ENCODE peak calls at places on chromosomes 11 and 22, in seven cellular contexts. B, T, P, J, I, U and D are unnamed samples.

GRCh38 chr11:123776160-123776559 is 21.8 kb upstream of the OR6X1 start:
- DNase-seq in I (no peak), J (no peak), B (no peak), U (no peak), P (no peak), T (no peak), D (no peak)

GRCh38 chr11:99773646-99774045 is 752.9 kb downstream of the CNTN5 start:
- DNase-seq in T (peak), B (no peak), J (peak), P (no peak), I (no peak), U (peak), D (no peak)

GRCh38 chr11:60263434-60263833 is 17.0 kb upstream of the MS4A4A start:
- DNase-seq in P (no peak), U (no peak), T (no peak), B (no peak), J (no peak), I (no peak), D (no peak)

GRCh38 chr11:45939836-45940235 is 17.4 kb downstream of the LARGE2 start:
- DNase-seq in J (no peak), P (no peak), I (no peak), T (no peak), B (no peak), U (no peak), D (no peak)

GRCh38 chr11:120883404-120884135 is 140.3 kb upstream of the TBCEL start:
- DNase-seq in U (no peak), P (no peak), T (peak), J (peak), I (peak), B (peak), D (no peak)

GRCh38 chr11:34487430-34487829 is 26.2 kb downstream of the ELF5 start:
- DNase-seq in I (no peak), T (no peak), P (no peak), J (no peak), U (no peak), B (no peak), D (no peak)

GRCh38 chr22:23219317-23219716 is 39.0 kb downstream of the BCR start:
- DNase-seq in J (no peak), P (no peak), U (no peak), T (no peak), B (no peak), I (no peak), D (no peak)

GRCh38 chr11:102555091-102555490 is 24.5 kb upstream of the MMP7 start:
- DNase-seq in U (no peak), B (no peak), J (no peak), T (no peak), I (no peak), P (no peak), D (no peak)

GRCh38 chr11:108788565-108789199 is 123.8 kb downstream of the DDX10 start:
- DNase-seq in P (no peak), I (no peak), B (peak), U (peak), T (peak), J (no peak), D (peak)

GRCh38 chr11:84871116-84871515 is 756.0 kb downstream of the DLG2 start:
- DNase-seq in I (no peak), P (no peak), B (no peak), J (no peak), T (no peak), U (no peak), D (no peak)

GRCh38 chr11:66752148-66752547 is 23.1 kb upstream of the SPTBN2 start:
- DNase-seq in U (no peak), P (no peak), J (no peak), I (no peak), B (no peak), T (no peak), D (no peak)

GRCh38 chr22:22408731-22409696 is 99.5 kb downstream of the ZNF280B start:
- DNase-seq in J (peak), B (no peak), I (no peak), P (no peak), T (peak), U (peak), D (peak)

GRCh38 chr11:129333873-129334272 is 41.8 kb upstream of the BARX2 start:
- DNase-seq in P (no peak), U (no peak), J (no peak), B (no peak), I (no peak), T (no peak), D (no peak)

GRCh38 chr11:74822187-74822586 is 73.5 kb downstream of the RNF169 start:
- DNase-seq in P (no peak), J (no peak), B (peak), T (peak), U (no peak), I (no peak), D (no peak)

GRCh38 chr22:20243545-20244249 is 24.4 kb downstream of the RTN4R start:
- DNase-seq in P (peak), T (peak), U (peak), J (peak), I (peak), B (peak), D (peak)

GRCh38 chr22:39932166-39932565 is 28.0 kb upstream of the TMA7B start:
- DNase-seq in J (no peak), T (no peak), P (no peak), B (no peak), I (no peak), U (no peak), D (no peak)

GRCh38 chr22:31212783-31213626 is 907 bp downstream of the LIMK2 start:
- DNase-seq in B (no peak), J (no peak), I (no peak), T (no peak), P (peak), U (no peak), D (no peak)

GRCh38 chr11:114379394-114380069 is 20.8 kb downstream of the C11orf71 start:
- DNase-seq in B (no peak), J (no peak), U (no peak), T (no peak), P (no peak), I (no peak), D (no peak)

GRCh38 chr22:49132009-49132408 is 695.7 kb downstream of the BRD1 start:
- DNase-seq in T (no peak), J (no peak), U (no peak), B (no peak), P (no peak), I (no peak), D (no peak)

DNA sequence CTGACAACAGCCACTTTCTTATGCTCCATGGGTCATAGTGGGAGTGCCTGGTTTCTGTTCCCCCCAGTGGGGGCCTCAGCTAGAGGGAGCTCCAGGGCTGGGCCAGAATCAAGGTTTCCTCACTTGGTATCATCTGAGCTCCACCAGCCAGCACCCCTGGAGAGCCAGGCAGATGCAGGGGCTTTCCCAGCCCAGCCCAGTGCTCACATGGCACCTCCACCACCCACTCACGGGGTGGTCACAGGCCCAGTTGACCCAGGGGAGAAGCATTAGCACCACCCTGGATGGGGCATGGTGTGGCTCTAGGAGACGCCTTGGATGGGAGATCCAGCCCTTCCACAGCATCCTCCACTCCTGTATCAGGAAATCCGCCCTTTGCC is 24.1 kb upstream of the WNT7B start:
- DNase-seq in U (no peak), T (no peak), J (no peak), B (no peak), P (no peak), I (no peak), D (no peak)
- TF ChIP-seq CTCF in U (no peak), T (no peak), J (no peak), B (peak), P (no peak), I (no peak), D (no peak)

GRCh38 chr11:12496181-12497025 is 119.0 kb downstream of the PARVA start:
- DNase-seq in P (no peak), J (no peak), I (no peak), T (peak), U (no peak), B (peak), D (no peak)
- TF ChIP-seq CTCF in P (no peak), J (no peak), I (peak), T (no peak), U (no peak), B (peak), D (no peak)

GRCh38 chr11:64245401-64245796 is 1.3 kb downstream of the PPP1R14B start:
- DNase-seq in J (peak), I (peak), P (peak), U (no peak), B (no peak), T (no peak), D (no peak)

GRCh38 chr11:64245797-64246623 is 733 bp downstream of the PPP1R14B start:
- DNase-seq in J (peak), B (peak), I (peak), T (peak), P (peak), U (peak), D (no peak)

GRCh38 chr11:64248578-64248977 is 1.8 kb upstream of the PPP1R14B start:
- DNase-seq in U (no peak), P (peak), I (no peak), J (no peak), B (no peak), T (no peak), D (no peak)

GRCh38 chr11:64247729-64248531 is 1.2 kb upstream of the PPP1R14B start:
- DNase-seq in P (no peak), U (no peak), I (no peak), B (no peak), J (no peak), T (no peak), D (no peak)

GRCh38 chr11:64246874-64247728 is at the start of gene PPP1R14B:
- DNase-seq in T (peak), I (peak), B (peak), U (peak), J (peak), P (peak), D (peak)
- TF ChIP-seq CTCF in T (no peak), I (peak), B (peak), U (peak), J (no peak), P (no peak), D (no peak)

GRCh38 chr11:69190796-69191536 is 35.2 kb downstream of the SMIM38 start:
- DNase-seq in I (no peak), T (no peak), B (no peak), J (no peak), U (no peak), P (no peak), D (no peak)

GRCh38 chr11:69187540-69188065 is 31.9 kb downstream of the SMIM38 start:
- DNase-seq in I (no peak), B (no peak), J (no peak), U (no peak), P (no peak), T (no peak), D (no peak)

GRCh38 chr11:69183613-69184012 is 27.9 kb downstream of the SMIM38 start:
- DNase-seq in J (no peak), U (no peak), B (no peak), P (no peak), T (no peak), I (no peak), D (peak)

GRCh38 chr11:69189059-69189458 is 33.3 kb downstream of the SMIM38 start:
- DNase-seq in P (no peak), B (no peak), J (no peak), T (no peak), U (no peak), I (no peak), D (no peak)

DNA sequence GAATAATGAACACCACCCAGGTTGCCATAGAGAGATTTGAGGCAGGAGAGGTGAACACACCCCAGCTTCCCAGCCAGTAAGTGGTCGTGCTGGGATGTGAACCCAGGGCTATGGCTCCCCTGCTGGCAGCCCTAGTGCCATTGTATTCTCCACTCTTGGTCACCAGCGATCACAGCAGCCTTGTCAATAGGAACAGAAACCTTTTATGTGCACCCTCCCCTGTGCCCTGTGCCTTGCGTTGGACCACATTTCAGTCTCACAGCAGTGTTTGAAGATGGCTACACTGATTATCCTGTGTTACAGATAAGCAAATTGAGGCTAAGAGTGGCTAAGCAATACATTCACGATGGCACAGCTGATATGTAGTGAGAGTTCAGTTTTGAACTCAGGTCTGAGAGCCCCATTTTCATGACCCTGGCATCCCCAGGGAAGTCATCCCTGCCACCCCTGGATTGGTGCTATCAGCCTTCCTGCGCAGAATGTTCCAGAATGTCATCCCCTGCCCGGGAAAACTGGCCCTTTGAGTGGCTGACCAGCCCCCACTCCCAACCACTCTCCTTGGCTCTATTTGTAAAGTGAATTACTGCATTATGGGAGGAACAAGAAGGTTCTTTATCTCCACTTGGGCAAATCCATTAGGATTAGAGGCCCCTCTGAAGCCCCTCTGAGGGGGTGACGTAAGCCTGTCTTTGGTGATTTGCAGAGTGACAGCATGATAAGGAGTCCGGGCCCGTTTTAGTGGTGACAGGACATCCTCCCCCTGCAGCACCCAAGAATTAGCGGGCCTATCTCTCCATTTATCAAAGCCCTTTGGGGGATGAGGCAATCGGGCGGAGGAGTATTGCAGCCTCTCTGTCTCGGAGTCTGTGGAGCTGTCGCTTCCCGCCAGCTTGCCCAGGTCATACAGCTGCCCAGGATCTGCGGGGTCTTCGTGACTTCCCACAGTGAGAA is 30.9 kb downstream of the SMIM38 start:
- DNase-seq in U (no peak), J (no peak), I (no peak), P (no peak), T (no peak), B (no peak), D (no peak)
- TF ChIP-seq CTCF in U (no peak), J (no peak), I (no peak), P (no peak), T (no peak), B (peak), D (no peak)

GRCh38 chr11:1227551-1228182 is 4.8 kb downstream of the MUC5B start:
- DNase-seq in P (peak), J (no peak), U (no peak), T (no peak), B (no peak), I (no peak), D (peak)

GRCh38 chr11:1226226-1226961 is 3.5 kb downstream of the MUC5B start:
- DNase-seq in P (peak), J (no peak), I (no peak), U (no peak), B (no peak), T (no peak), D (peak)

GRCh38 chr11:1225386-1226225 is 2.7 kb downstream of the MUC5B start:
- DNase-seq in U (no peak), I (no peak), J (no peak), T (no peak), P (peak), B (no peak), D (peak)

GRCh38 chr11:1228183-1228821 is 5.4 kb downstream of the MUC5B start:
- DNase-seq in U (no peak), I (no peak), B (no peak), P (peak), J (no peak), T (no peak), D (no peak)

DNA sequence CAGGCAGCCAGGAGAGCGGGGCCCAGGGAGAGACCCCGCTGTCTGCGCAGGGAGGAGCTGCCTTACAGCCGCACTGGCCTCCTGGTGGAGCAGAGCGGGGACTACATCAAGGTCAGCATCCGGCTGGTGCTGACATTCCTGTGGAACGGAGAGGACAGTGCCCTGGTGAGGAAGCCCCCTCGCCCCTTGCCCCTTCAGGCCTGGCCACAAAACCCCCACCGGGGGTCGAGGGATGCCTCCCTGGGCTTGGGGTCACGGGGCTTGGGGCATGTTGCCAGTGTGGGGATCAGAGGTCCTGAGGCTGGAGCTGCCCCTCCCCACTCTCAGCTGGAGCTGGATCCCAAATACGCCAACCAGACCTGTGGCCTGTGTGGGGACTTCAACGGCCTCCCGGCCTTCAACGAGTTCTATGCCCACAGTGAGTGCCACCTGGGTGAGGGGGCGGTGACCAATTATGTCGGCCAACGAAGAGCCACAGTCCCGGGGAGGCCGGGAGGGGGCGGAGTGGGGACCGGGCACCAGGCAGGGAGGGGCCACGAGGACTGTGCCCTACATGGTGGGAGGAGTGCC is 4.2 kb downstream of the MUC5B start:
- DNase-seq in P (peak), U (no peak), I (no peak), J (no peak), B (no peak), T (no peak), D (peak)
- TF ChIP-seq CTCF in P (no peak), U (peak), I (no peak), J (no peak), B (peak), T (peak), D (no peak)

GRCh38 chr11:62108017-62108750 is 15.6 kb upstream of the INCENP start:
- DNase-seq in B (peak), T (peak), U (peak), J (no peak), I (peak), P (no peak), D (peak)
- TF ChIP-seq CTCF in B (peak), T (peak), U (peak), J (peak), I (peak), P (peak), D (peak)

GRCh38 chr22:46560696-46561295 is 23.4 kb upstream of the CELSR1 start:
- DNase-seq in B (no peak), P (peak), U (no peak), I (no peak), T (no peak), J (no peak), D (no peak)
- TF ChIP-seq CTCF in B (no peak), P (no peak), U (no peak), I (no peak), T (no peak), J (no peak), D (no peak)

DNA sequence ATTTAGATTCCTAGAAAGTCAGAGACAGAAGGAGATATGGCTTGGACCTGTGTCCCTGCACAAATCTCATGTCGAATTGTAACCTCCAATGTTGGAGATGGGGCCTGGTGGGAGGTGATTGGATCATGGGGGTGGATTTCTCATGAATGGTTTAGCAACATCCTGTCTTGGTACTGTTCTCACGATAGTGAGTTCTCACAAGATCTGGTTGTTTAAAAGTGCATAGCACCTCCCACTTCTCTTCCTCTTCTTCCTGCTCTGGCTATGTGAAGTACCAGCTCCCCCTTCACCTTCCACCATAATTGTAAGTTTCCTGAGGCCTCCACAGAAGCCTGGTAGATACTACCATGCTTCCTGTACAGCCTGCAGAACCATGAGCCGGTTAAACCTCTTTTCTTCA is 27.6 kb upstream of the PAMR1 start:
- DNase-seq in P (no peak), I (no peak), J (no peak), B (no peak), U (no peak), T (no peak), D (no peak)
- TF ChIP-seq CTCF in P (no peak), I (no peak), J (no peak), B (no peak), U (no peak), T (no peak), D (no peak)